ENCODE peak calls at places on chromosomes 16 and 17, in four cellular contexts. One of them, this sample, is unnamed.

GRCh38 chr17:65459667-65460415 is 101.6 kb downstream of the AXIN2 start:
- DNase-seq in GM23248: no peak
- DNase-seq in cardiac fibroblast: no peak
- DNase-seq in effector memory CD4-positive, alpha-beta T cell: no peak
- DNase-seq in this sample: no peak

GRCh38 chr17:40354191-40355122 is 10.1 kb downstream of the GJD3 start:
- DNase-seq in GM23248: no peak
- DNase-seq in cardiac fibroblast: no peak
- DNase-seq in effector memory CD4-positive, alpha-beta T cell: no peak
- DNase-seq in this sample: no peak

GRCh38 chr16:69444873-69445517 is 20.6 kb downstream of the CYB5B start:
- DNase-seq in GM23248: peak
- DNase-seq in cardiac fibroblast: peak
- DNase-seq in effector memory CD4-positive, alpha-beta T cell: no peak
- DNase-seq in this sample: no peak

GRCh38 chr17:58339775-58340622 is 11.4 kb upstream of the TSPOAP1 start:
- DNase-seq in GM23248: no peak
- DNase-seq in cardiac fibroblast: no peak
- DNase-seq in effector memory CD4-positive, alpha-beta T cell: no peak
- DNase-seq in this sample: no peak

GRCh38 chr17:9237661-9238301 is 216.5 kb downstream of the NTN1 start:
- DNase-seq in GM23248: no peak
- DNase-seq in cardiac fibroblast: no peak
- DNase-seq in effector memory CD4-positive, alpha-beta T cell: no peak
- DNase-seq in this sample: no peak

GRCh38 chr16:61792194-61792904 is 243.9 kb downstream of the CDH8 start:
- DNase-seq in GM23248: peak
- DNase-seq in cardiac fibroblast: peak
- DNase-seq in effector memory CD4-positive, alpha-beta T cell: no peak
- DNase-seq in this sample: peak

GRCh38 chr16:81238296-81239011 is at the start of gene BCO1:
- DNase-seq in GM23248: peak
- DNase-seq in cardiac fibroblast: peak
- DNase-seq in effector memory CD4-positive, alpha-beta T cell: no peak
- DNase-seq in this sample: peak

GRCh38 chr16:75416904-75417565 is 16.3 kb downstream of the CFDP1 start:
- DNase-seq in GM23248: no peak
- DNase-seq in cardiac fibroblast: no peak
- DNase-seq in effector memory CD4-positive, alpha-beta T cell: no peak
- DNase-seq in this sample: no peak

GRCh38 chr17:17823433-17824118 is 13.2 kb downstream of the SREBF1 start:
- DNase-seq in GM23248: peak
- DNase-seq in cardiac fibroblast: peak
- DNase-seq in effector memory CD4-positive, alpha-beta T cell: peak
- DNase-seq in this sample: no peak

GRCh38 chr17:4951486-4951885 is 567 bp downstream of the ENO3 start:
- DNase-seq in GM23248: no peak
- DNase-seq in cardiac fibroblast: no peak
- DNase-seq in effector memory CD4-positive, alpha-beta T cell: no peak
- DNase-seq in this sample: no peak

GRCh38 chr17:20852541-20853370 is 190.1 kb downstream of the USP22 start:
- DNase-seq in GM23248: peak
- DNase-seq in cardiac fibroblast: peak
- DNase-seq in effector memory CD4-positive, alpha-beta T cell: no peak
- DNase-seq in this sample: no peak

GRCh38 chr17:29237476-29238132 is 9.1 kb upstream of the CRYBA1 start:
- DNase-seq in GM23248: peak
- DNase-seq in cardiac fibroblast: peak
- DNase-seq in effector memory CD4-positive, alpha-beta T cell: no peak
- DNase-seq in this sample: no peak

GRCh38 chr16:27232061-27232841 is 28.9 kb downstream of the KDM8 start:
- DNase-seq in GM23248: no peak
- DNase-seq in cardiac fibroblast: no peak
- DNase-seq in effector memory CD4-positive, alpha-beta T cell: no peak
- DNase-seq in this sample: no peak

GRCh38 chr16:53090271-53090590 is 35.4 kb downstream of the CHD9 start:
- DNase-seq in GM23248: no peak
- DNase-seq in cardiac fibroblast: no peak
- DNase-seq in effector memory CD4-positive, alpha-beta T cell: no peak
- DNase-seq in this sample: no peak
- H3K4me3 ChIP-seq in GM23248: peak
- H3K4me3 ChIP-seq in cardiac fibroblast: no peak
- H3K4me3 ChIP-seq in effector memory CD4-positive, alpha-beta T cell: no peak
- H3K4me3 ChIP-seq in this sample: no peak

GRCh38 chr17:2050246-2050866 is 4.5 kb upstream of the HIC1 start:
- DNase-seq in GM23248: peak
- DNase-seq in cardiac fibroblast: peak
- DNase-seq in effector memory CD4-positive, alpha-beta T cell: peak
- DNase-seq in this sample: no peak

GRCh38 chr17:2050871-2051387 is 4.0 kb upstream of the HIC1 start:
- DNase-seq in GM23248: peak
- DNase-seq in cardiac fibroblast: peak
- DNase-seq in effector memory CD4-positive, alpha-beta T cell: no peak
- DNase-seq in this sample: no peak

GRCh38 chr17:2049333-2050245 is 5.3 kb upstream of the HIC1 start:
- DNase-seq in GM23248: peak
- DNase-seq in cardiac fibroblast: peak
- DNase-seq in effector memory CD4-positive, alpha-beta T cell: peak
- DNase-seq in this sample: no peak

GRCh38 chr17:2053380-2054261 is 1.3 kb upstream of the HIC1 start:
- DNase-seq in GM23248: peak
- DNase-seq in cardiac fibroblast: peak
- DNase-seq in effector memory CD4-positive, alpha-beta T cell: peak
- DNase-seq in this sample: no peak

DNA sequence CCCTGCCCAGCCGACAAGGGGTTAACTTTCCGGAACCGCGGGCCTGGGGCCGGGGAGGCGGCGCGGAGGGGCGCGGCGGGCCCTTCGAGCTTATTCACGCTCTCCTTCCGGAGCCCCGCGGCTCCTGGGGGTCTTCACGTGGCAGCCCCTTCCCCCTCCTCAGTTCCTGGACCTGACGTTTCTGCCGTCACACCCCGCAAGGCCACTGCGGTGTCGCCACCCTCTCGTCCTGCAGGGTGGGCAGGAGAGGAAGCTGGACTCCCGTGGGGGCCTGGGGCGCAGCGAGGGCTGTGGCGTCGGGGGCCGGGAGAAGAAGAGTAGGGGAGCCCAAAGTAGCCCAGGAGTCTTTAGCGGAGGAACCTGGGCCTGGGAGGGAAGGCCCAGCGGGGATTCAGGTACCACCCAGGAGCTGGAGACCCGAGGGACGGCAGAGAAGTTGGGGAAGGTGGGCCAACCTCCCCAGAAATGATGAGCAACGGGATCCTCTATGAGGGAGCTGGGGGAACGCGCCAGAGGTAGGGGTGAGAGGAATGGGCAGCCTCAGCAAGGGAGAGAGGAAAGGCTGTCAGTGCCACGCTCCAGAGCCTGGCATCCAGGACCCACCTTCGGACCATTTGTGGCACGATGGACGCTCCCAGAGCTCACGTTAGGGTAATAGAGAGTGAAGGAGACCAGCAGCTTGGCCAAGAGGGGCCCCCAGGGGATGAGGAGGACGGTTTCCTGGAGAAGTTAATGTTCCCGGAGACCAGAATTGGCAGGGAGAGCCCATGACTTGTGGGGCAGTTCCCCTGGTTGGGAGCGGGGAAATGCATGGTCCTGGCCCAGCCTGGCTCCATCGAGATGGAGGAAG is 3.3 kb upstream of the HIC1 start:
- DNase-seq in GM23248: no peak
- DNase-seq in cardiac fibroblast: no peak
- DNase-seq in effector memory CD4-positive, alpha-beta T cell: no peak
- DNase-seq in this sample: no peak
- H3K4me3 ChIP-seq in GM23248: no peak
- H3K4me3 ChIP-seq in cardiac fibroblast: no peak
- H3K4me3 ChIP-seq in effector memory CD4-positive, alpha-beta T cell: no peak
- H3K4me3 ChIP-seq in this sample: no peak

GRCh38 chr16:89248196-89249005 is 30.9 kb downstream of the ZNF778 start:
- DNase-seq in GM23248: no peak
- DNase-seq in cardiac fibroblast: no peak
- DNase-seq in effector memory CD4-positive, alpha-beta T cell: no peak
- DNase-seq in this sample: no peak

GRCh38 chr16:89246383-89246902 is 28.9 kb downstream of the ZNF778 start:
- DNase-seq in GM23248: no peak
- DNase-seq in cardiac fibroblast: no peak
- DNase-seq in effector memory CD4-positive, alpha-beta T cell: no peak
- DNase-seq in this sample: no peak

GRCh38 chr16:89244754-89245153 is 27.3 kb downstream of the ZNF778 start:
- DNase-seq in GM23248: no peak
- DNase-seq in cardiac fibroblast: no peak
- DNase-seq in effector memory CD4-positive, alpha-beta T cell: no peak
- DNase-seq in this sample: no peak

GRCh38 chr16:89243664-89244063 is 26.2 kb downstream of the ZNF778 start:
- DNase-seq in GM23248: no peak
- DNase-seq in cardiac fibroblast: no peak
- DNase-seq in effector memory CD4-positive, alpha-beta T cell: no peak
- DNase-seq in this sample: no peak

GRCh38 chr16:89246903-89247733 is 29.6 kb downstream of the ZNF778 start:
- DNase-seq in GM23248: peak
- DNase-seq in cardiac fibroblast: peak
- DNase-seq in effector memory CD4-positive, alpha-beta T cell: peak
- DNase-seq in this sample: peak
- H3K4me3 ChIP-seq in GM23248: peak
- H3K4me3 ChIP-seq in cardiac fibroblast: peak
- H3K4me3 ChIP-seq in effector memory CD4-positive, alpha-beta T cell: peak
- H3K4me3 ChIP-seq in this sample: peak

GRCh38 chr16:9113707-9114106 is 22.3 kb downstream of the HAPSTR1 start:
- DNase-seq in GM23248: no peak
- DNase-seq in cardiac fibroblast: no peak
- DNase-seq in effector memory CD4-positive, alpha-beta T cell: no peak
- DNase-seq in this sample: no peak
- H3K4me3 ChIP-seq in GM23248: no peak
- H3K4me3 ChIP-seq in cardiac fibroblast: no peak
- H3K4me3 ChIP-seq in effector memory CD4-positive, alpha-beta T cell: no peak
- H3K4me3 ChIP-seq in this sample: no peak

DNA sequence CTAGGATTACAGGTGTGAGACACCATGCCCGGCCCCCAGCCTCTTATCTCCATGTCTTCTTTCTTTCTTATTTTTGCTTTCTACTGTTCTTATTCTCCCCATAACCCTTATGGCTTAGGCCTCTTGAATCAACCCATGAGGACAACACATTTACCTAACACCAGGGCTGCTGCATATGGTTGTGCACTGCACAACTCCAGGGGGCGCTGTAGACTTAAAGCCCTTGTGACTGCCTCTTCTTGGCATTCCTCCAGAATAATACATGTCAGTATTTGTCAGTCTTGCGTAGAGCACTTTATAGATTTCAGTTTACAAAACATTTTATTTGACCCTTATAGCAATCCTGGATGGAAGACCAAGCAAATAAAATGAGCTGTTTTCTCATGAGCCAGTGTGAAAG is 225.0 kb upstream of the SALL1 start:
- DNase-seq in GM23248: no peak
- DNase-seq in cardiac fibroblast: no peak
- DNase-seq in effector memory CD4-positive, alpha-beta T cell: no peak
- DNase-seq in this sample: no peak
- H3K4me3 ChIP-seq in GM23248: no peak
- H3K4me3 ChIP-seq in cardiac fibroblast: no peak
- H3K4me3 ChIP-seq in effector memory CD4-positive, alpha-beta T cell: no peak
- H3K4me3 ChIP-seq in this sample: no peak

GRCh38 chr16:57623251-57624043 is 5.0 kb upstream of the ADGRG1 start:
- DNase-seq in GM23248: peak
- DNase-seq in cardiac fibroblast: peak
- DNase-seq in effector memory CD4-positive, alpha-beta T cell: no peak
- DNase-seq in this sample: no peak
- H3K4me3 ChIP-seq in GM23248: no peak
- H3K4me3 ChIP-seq in cardiac fibroblast: no peak
- H3K4me3 ChIP-seq in effector memory CD4-positive, alpha-beta T cell: no peak
- H3K4me3 ChIP-seq in this sample: no peak

This sample was measured in skeletal muscle cell.